ENCODE peak calls at places on chromosomes 1 and 21, in five cellular contexts. H is HEK293T, J is A172, O is thoracic aorta, S is HTR-8/SVneo. Z is an unnamed sample.

GRCh38 chr1:197145451-197146029 is 929 bp downstream of the ASPM start:
- DNase-seq in H (no peak), J (peak), O (no peak), S (no peak), Z (no peak)

GRCh38 chr1:193348126-193349045 is 162.0 kb upstream of the B3GALT2 start:
- DNase-seq in H (no peak), J (no peak), O (no peak), S (no peak), Z (no peak)

GRCh38 chr1:204513117-204513716 is 3.0 kb upstream of the MDM4 start:
- DNase-seq in H (no peak), J (no peak), O (no peak), S (no peak), Z (no peak)

GRCh38 chr1:68758666-68759209 is 261.9 kb upstream of the DEPDC1 start:
- DNase-seq in H (no peak), J (no peak), O (no peak), S (no peak), Z (no peak)

GRCh38 chr1:2791027-2791760 is 10.3 kb downstream of the TTC34 start:
- DNase-seq in H (no peak), J (no peak), O (no peak), S (no peak), Z (no peak)

GRCh38 chr1:231338270-231339128 is at the start of gene SPRTN:
- DNase-seq in H (peak), J (peak), O (no peak), S (peak), Z (no peak)

GRCh38 chr1:34066921-34067603 is 98.0 kb downstream of the CSMD2 start:
- DNase-seq in H (no peak), J (peak), O (no peak), S (peak), Z (no peak)

GRCh38 chr1:73943270-73943669 is 254.7 kb downstream of the LRRIQ3 start:
- DNase-seq in H (no peak), J (no peak), O (no peak), S (no peak), Z (no peak)

GRCh38 chr1:183019860-183020259 is 3.4 kb upstream of the LAMC1 start:
- DNase-seq in H (no peak), J (peak), O (no peak), S (no peak), Z (peak)

GRCh38 chr1:24027838-24028468 is 47.8 kb upstream of the SRSF10 start:
- DNase-seq in H (no peak), J (no peak), O (no peak), S (peak), Z (no peak)

GRCh38 chr21:45427331-45428271 is 22.6 kb downstream of the COL18A1 start:
- DNase-seq in H (no peak), J (peak), O (peak), S (peak), Z (no peak)

Z was measured in endothelial cell.